ENCODE peak calls at places on chromosome 3, in ten cellular contexts. One of them, this sample, is unnamed.

GRCh38 chr3:45779746-45780735 is 16.3 kb downstream of the SLC6A20 start:
- DNase-seq in EL: no peak
- DNase-seq in ecto neural progenitor cell: peak; percentile 25
- DNase-seq in posterior cingulate gyrus: no peak
- DNase-seq in M059J: no peak
- DNase-seq in HTR-8/SVneo: no peak
- DNase-seq in activated T-helper 1 cell treated with Interleukin-2 at 50 U/mL for 16 hours: no peak
- DNase-seq in DMS79 treated with DMSO at 0.1 percent for 48 hours: peak; percentile 22
- DNase-seq in mucosa of gallbladder: no peak
- DNase-seq in ureter: no peak
- DNase-seq in this sample: no peak

GRCh38 chr3:40915346-40915865 is 283.9 kb upstream of the CTNNB1 start:
- DNase-seq in EL: no peak
- DNase-seq in ecto neural progenitor cell: no peak
- DNase-seq in posterior cingulate gyrus: no peak
- DNase-seq in M059J: no peak
- DNase-seq in HTR-8/SVneo: no peak
- DNase-seq in activated T-helper 1 cell treated with Interleukin-2 at 50 U/mL for 16 hours: no peak
- DNase-seq in DMS79 treated with DMSO at 0.1 percent for 48 hours: no peak
- DNase-seq in mucosa of gallbladder: no peak
- DNase-seq in ureter: no peak
- DNase-seq in this sample: no peak

GRCh38 chr3:128787256-128788253 is 61.6 kb downstream of the RAB7A start:
- DNase-seq in EL: peak; percentile 84
- DNase-seq in ecto neural progenitor cell: no peak
- DNase-seq in posterior cingulate gyrus: no peak
- DNase-seq in M059J: peak; percentile 67
- DNase-seq in HTR-8/SVneo: peak; percentile 48
- DNase-seq in activated T-helper 1 cell treated with Interleukin-2 at 50 U/mL for 16 hours: no peak
- DNase-seq in DMS79 treated with DMSO at 0.1 percent for 48 hours: no peak
- DNase-seq in mucosa of gallbladder: no peak
- DNase-seq in ureter: no peak
- DNase-seq in this sample: peak; percentile 51

GRCh38 chr3:31561891-31562290 is 29.2 kb downstream of the STT3B start:
- DNase-seq in EL: no peak
- DNase-seq in ecto neural progenitor cell: peak; percentile 41
- DNase-seq in posterior cingulate gyrus: no peak
- DNase-seq in M059J: no peak
- DNase-seq in HTR-8/SVneo: no peak
- DNase-seq in activated T-helper 1 cell treated with Interleukin-2 at 50 U/mL for 16 hours: no peak
- DNase-seq in DMS79 treated with DMSO at 0.1 percent for 48 hours: no peak
- DNase-seq in mucosa of gallbladder: no peak
- DNase-seq in ureter: no peak
- DNase-seq in this sample: peak; percentile 57

GRCh38 chr3:147348976-147349375 is 57.4 kb downstream of the ZIC4 start:
- DNase-seq in EL: no peak
- DNase-seq in ecto neural progenitor cell: no peak
- DNase-seq in posterior cingulate gyrus: no peak
- DNase-seq in M059J: no peak
- DNase-seq in HTR-8/SVneo: no peak
- DNase-seq in activated T-helper 1 cell treated with Interleukin-2 at 50 U/mL for 16 hours: no peak
- DNase-seq in DMS79 treated with DMSO at 0.1 percent for 48 hours: no peak
- DNase-seq in mucosa of gallbladder: no peak
- DNase-seq in ureter: no peak
- DNase-seq in this sample: no peak

GRCh38 chr3:102156426-102156825 is 278.4 kb upstream of the ZPLD1 start:
- DNase-seq in EL: peak; percentile 69
- DNase-seq in ecto neural progenitor cell: no peak
- DNase-seq in posterior cingulate gyrus: no peak
- DNase-seq in M059J: peak; percentile 99
- DNase-seq in HTR-8/SVneo: no peak
- DNase-seq in activated T-helper 1 cell treated with Interleukin-2 at 50 U/mL for 16 hours: no peak
- DNase-seq in DMS79 treated with DMSO at 0.1 percent for 48 hours: no peak
- DNase-seq in mucosa of gallbladder: no peak
- DNase-seq in ureter: no peak
- DNase-seq in this sample: no peak

GRCh38 chr3:68972358-68972979 is 40.1 kb upstream of the TAFA4 start:
- DNase-seq in EL: peak; percentile 59
- DNase-seq in ecto neural progenitor cell: peak; percentile 82
- DNase-seq in posterior cingulate gyrus: peak; percentile 90
- DNase-seq in M059J: peak; percentile 26
- DNase-seq in HTR-8/SVneo: peak; percentile 67
- DNase-seq in activated T-helper 1 cell treated with Interleukin-2 at 50 U/mL for 16 hours: no peak
- DNase-seq in DMS79 treated with DMSO at 0.1 percent for 48 hours: peak; percentile 0
- DNase-seq in mucosa of gallbladder: peak; percentile 35
- DNase-seq in ureter: peak; percentile 46
- DNase-seq in this sample: peak; percentile 83

GRCh38 chr3:188387921-188388320 is 234.0 kb downstream of the LPP start:
- DNase-seq in EL: no peak
- DNase-seq in ecto neural progenitor cell: no peak
- DNase-seq in posterior cingulate gyrus: no peak
- DNase-seq in M059J: no peak
- DNase-seq in HTR-8/SVneo: no peak
- DNase-seq in activated T-helper 1 cell treated with Interleukin-2 at 50 U/mL for 16 hours: no peak
- DNase-seq in DMS79 treated with DMSO at 0.1 percent for 48 hours: no peak
- DNase-seq in mucosa of gallbladder: no peak
- DNase-seq in ureter: no peak
- DNase-seq in this sample: no peak

GRCh38 chr3:45029216-45029615 is 3.1 kb downstream of the CLEC3B start:
- DNase-seq in EL: no peak
- DNase-seq in ecto neural progenitor cell: no peak
- DNase-seq in posterior cingulate gyrus: no peak
- DNase-seq in M059J: no peak
- DNase-seq in HTR-8/SVneo: no peak
- DNase-seq in activated T-helper 1 cell treated with Interleukin-2 at 50 U/mL for 16 hours: no peak
- DNase-seq in DMS79 treated with DMSO at 0.1 percent for 48 hours: no peak
- DNase-seq in mucosa of gallbladder: no peak
- DNase-seq in ureter: no peak
- DNase-seq in this sample: no peak

GRCh38 chr3:105844713-105845112 is 24.1 kb downstream of the CBLB start:
- DNase-seq in EL: no peak
- DNase-seq in ecto neural progenitor cell: no peak
- DNase-seq in posterior cingulate gyrus: no peak
- DNase-seq in M059J: peak; percentile 25
- DNase-seq in HTR-8/SVneo: no peak
- DNase-seq in activated T-helper 1 cell treated with Interleukin-2 at 50 U/mL for 16 hours: no peak
- DNase-seq in DMS79 treated with DMSO at 0.1 percent for 48 hours: no peak
- DNase-seq in mucosa of gallbladder: no peak
- DNase-seq in ureter: no peak
- DNase-seq in this sample: no peak

GRCh38 chr3:54427951-54428871 is 305.9 kb downstream of the CACNA2D3 start:
- DNase-seq in EL: peak; percentile 60
- DNase-seq in ecto neural progenitor cell: peak; percentile 61
- DNase-seq in posterior cingulate gyrus: peak; percentile 72
- DNase-seq in M059J: peak; percentile 88
- DNase-seq in HTR-8/SVneo: peak; percentile 32
- DNase-seq in activated T-helper 1 cell treated with Interleukin-2 at 50 U/mL for 16 hours: no peak
- DNase-seq in DMS79 treated with DMSO at 0.1 percent for 48 hours: peak; percentile 84
- DNase-seq in mucosa of gallbladder: peak; percentile 45
- DNase-seq in ureter: peak; percentile 67
- DNase-seq in this sample: peak; percentile 65

GRCh38 chr3:69665026-69665739 is 74.1 kb upstream of the MITF start:
- DNase-seq in EL: no peak
- DNase-seq in ecto neural progenitor cell: no peak
- DNase-seq in posterior cingulate gyrus: no peak
- DNase-seq in M059J: peak; percentile 43
- DNase-seq in HTR-8/SVneo: peak; percentile 6
- DNase-seq in activated T-helper 1 cell treated with Interleukin-2 at 50 U/mL for 16 hours: no peak
- DNase-seq in DMS79 treated with DMSO at 0.1 percent for 48 hours: no peak
- DNase-seq in mucosa of gallbladder: no peak
- DNase-seq in ureter: no peak
- DNase-seq in this sample: no peak

GRCh38 chr3:66047321-66048050 is 8.8 kb upstream of the MAGI1 start:
- DNase-seq in EL: peak; percentile 94
- DNase-seq in ecto neural progenitor cell: no peak
- DNase-seq in posterior cingulate gyrus: no peak
- DNase-seq in M059J: peak; percentile 71
- DNase-seq in HTR-8/SVneo: no peak
- DNase-seq in activated T-helper 1 cell treated with Interleukin-2 at 50 U/mL for 16 hours: no peak
- DNase-seq in DMS79 treated with DMSO at 0.1 percent for 48 hours: no peak
- DNase-seq in mucosa of gallbladder: peak; percentile 30
- DNase-seq in ureter: no peak
- DNase-seq in this sample: no peak

GRCh38 chr3:127544806-127545545 is 45.6 kb downstream of the TPRA1 start:
- DNase-seq in EL: no peak
- DNase-seq in ecto neural progenitor cell: no peak
- DNase-seq in posterior cingulate gyrus: no peak
- DNase-seq in M059J: no peak
- DNase-seq in HTR-8/SVneo: no peak
- DNase-seq in activated T-helper 1 cell treated with Interleukin-2 at 50 U/mL for 16 hours: no peak
- DNase-seq in DMS79 treated with DMSO at 0.1 percent for 48 hours: no peak
- DNase-seq in mucosa of gallbladder: peak; percentile 36
- DNase-seq in ureter: no peak
- DNase-seq in this sample: no peak

GRCh38 chr3:13833506-13834257 is 46.2 kb downstream of the WNT7A start:
- DNase-seq in EL: no peak
- DNase-seq in ecto neural progenitor cell: no peak
- DNase-seq in posterior cingulate gyrus: peak; percentile 47
- DNase-seq in M059J: no peak
- DNase-seq in HTR-8/SVneo: no peak
- DNase-seq in activated T-helper 1 cell treated with Interleukin-2 at 50 U/mL for 16 hours: no peak
- DNase-seq in DMS79 treated with DMSO at 0.1 percent for 48 hours: no peak
- DNase-seq in mucosa of gallbladder: no peak
- DNase-seq in ureter: no peak
- DNase-seq in this sample: no peak

GRCh38 chr3:184740509-184741258 is 28.8 kb upstream of the MAGEF1 start:
- DNase-seq in EL: peak; percentile 60
- DNase-seq in ecto neural progenitor cell: peak; percentile 36
- DNase-seq in posterior cingulate gyrus: peak; percentile 88
- DNase-seq in M059J: peak; percentile 79
- DNase-seq in HTR-8/SVneo: peak; percentile 62
- DNase-seq in activated T-helper 1 cell treated with Interleukin-2 at 50 U/mL for 16 hours: no peak
- DNase-seq in DMS79 treated with DMSO at 0.1 percent for 48 hours: no peak
- DNase-seq in mucosa of gallbladder: no peak
- DNase-seq in ureter: peak; percentile 53
- DNase-seq in this sample: peak; percentile 24

GRCh38 chr3:57787867-57788623 is 31.9 kb downstream of the SLMAP start:
- DNase-seq in EL: peak; percentile 18
- DNase-seq in ecto neural progenitor cell: no peak
- DNase-seq in posterior cingulate gyrus: no peak
- DNase-seq in M059J: peak; percentile 89
- DNase-seq in HTR-8/SVneo: no peak
- DNase-seq in activated T-helper 1 cell treated with Interleukin-2 at 50 U/mL for 16 hours: no peak
- DNase-seq in DMS79 treated with DMSO at 0.1 percent for 48 hours: no peak
- DNase-seq in mucosa of gallbladder: no peak
- DNase-seq in ureter: no peak
- DNase-seq in this sample: no peak

GRCh38 chr3:56124546-56124945 is 343.7 kb downstream of the ERC2 start:
- DNase-seq in EL: no peak
- DNase-seq in ecto neural progenitor cell: no peak
- DNase-seq in posterior cingulate gyrus: no peak
- DNase-seq in M059J: no peak
- DNase-seq in HTR-8/SVneo: no peak
- DNase-seq in activated T-helper 1 cell treated with Interleukin-2 at 50 U/mL for 16 hours: no peak
- DNase-seq in DMS79 treated with DMSO at 0.1 percent for 48 hours: no peak
- DNase-seq in mucosa of gallbladder: no peak
- DNase-seq in ureter: no peak
- DNase-seq in this sample: no peak

GRCh38 chr3:156389151-156389760 is 165.7 kb downstream of the SSR3 start:
- DNase-seq in EL: peak; percentile 7
- DNase-seq in ecto neural progenitor cell: no peak
- DNase-seq in posterior cingulate gyrus: no peak
- DNase-seq in M059J: no peak
- DNase-seq in HTR-8/SVneo: no peak
- DNase-seq in activated T-helper 1 cell treated with Interleukin-2 at 50 U/mL for 16 hours: no peak
- DNase-seq in DMS79 treated with DMSO at 0.1 percent for 48 hours: peak; percentile 70
- DNase-seq in mucosa of gallbladder: no peak
- DNase-seq in ureter: no peak
- DNase-seq in this sample: no peak

GRCh38 chr3:196659901-196660351 is 20.4 kb downstream of the NRROS start:
- DNase-seq in EL: no peak
- DNase-seq in ecto neural progenitor cell: no peak
- DNase-seq in posterior cingulate gyrus: peak; percentile 74
- DNase-seq in M059J: no peak
- DNase-seq in HTR-8/SVneo: no peak
- DNase-seq in activated T-helper 1 cell treated with Interleukin-2 at 50 U/mL for 16 hours: no peak
- DNase-seq in DMS79 treated with DMSO at 0.1 percent for 48 hours: no peak
- DNase-seq in mucosa of gallbladder: no peak
- DNase-seq in ureter: no peak
- DNase-seq in this sample: no peak

GRCh38 chr3:25547928-25548327 is 116.8 kb downstream of the TOP2B start:
- DNase-seq in EL: no peak
- DNase-seq in ecto neural progenitor cell: no peak
- DNase-seq in posterior cingulate gyrus: no peak
- DNase-seq in M059J: peak; percentile 58
- DNase-seq in HTR-8/SVneo: no peak
- DNase-seq in activated T-helper 1 cell treated with Interleukin-2 at 50 U/mL for 16 hours: no peak
- DNase-seq in DMS79 treated with DMSO at 0.1 percent for 48 hours: peak; percentile 3
- DNase-seq in mucosa of gallbladder: no peak
- DNase-seq in ureter: no peak
- DNase-seq in this sample: no peak

GRCh38 chr3:61765109-61765876 is 203.9 kb downstream of the PTPRG start:
- DNase-seq in EL: no peak
- DNase-seq in ecto neural progenitor cell: no peak
- DNase-seq in posterior cingulate gyrus: no peak
- DNase-seq in M059J: no peak
- DNase-seq in HTR-8/SVneo: no peak
- DNase-seq in activated T-helper 1 cell treated with Interleukin-2 at 50 U/mL for 16 hours: no peak
- DNase-seq in DMS79 treated with DMSO at 0.1 percent for 48 hours: no peak
- DNase-seq in mucosa of gallbladder: no peak
- DNase-seq in ureter: no peak
- DNase-seq in this sample: no peak

GRCh38 chr3:122101646-122102045 is 46.5 kb downstream of the CD86 start:
- DNase-seq in EL: peak; percentile 57
- DNase-seq in ecto neural progenitor cell: no peak
- DNase-seq in posterior cingulate gyrus: no peak
- DNase-seq in M059J: peak; percentile 65
- DNase-seq in HTR-8/SVneo: peak; percentile 15
- DNase-seq in activated T-helper 1 cell treated with Interleukin-2 at 50 U/mL for 16 hours: no peak
- DNase-seq in DMS79 treated with DMSO at 0.1 percent for 48 hours: peak; percentile 76
- DNase-seq in mucosa of gallbladder: no peak
- DNase-seq in ureter: no peak
- DNase-seq in this sample: no peak

GRCh38 chr3:13069495-13069894 is 3.7 kb downstream of the IQSEC1 start:
- DNase-seq in EL: no peak
- DNase-seq in ecto neural progenitor cell: no peak
- DNase-seq in posterior cingulate gyrus: no peak
- DNase-seq in M059J: no peak
- DNase-seq in HTR-8/SVneo: no peak
- DNase-seq in activated T-helper 1 cell treated with Interleukin-2 at 50 U/mL for 16 hours: peak; percentile 16
- DNase-seq in DMS79 treated with DMSO at 0.1 percent for 48 hours: no peak
- DNase-seq in mucosa of gallbladder: peak; percentile 22
- DNase-seq in ureter: no peak
- DNase-seq in this sample: no peak

GRCh38 chr3:18444597-18445420 is 19.7 kb upstream of the SATB1 start:
- DNase-seq in EL: peak; percentile 47
- DNase-seq in ecto neural progenitor cell: peak; percentile 85
- DNase-seq in posterior cingulate gyrus: peak; percentile 83
- DNase-seq in M059J: peak; percentile 45
- DNase-seq in HTR-8/SVneo: no peak
- DNase-seq in activated T-helper 1 cell treated with Interleukin-2 at 50 U/mL for 16 hours: peak; percentile 57
- DNase-seq in DMS79 treated with DMSO at 0.1 percent for 48 hours: no peak
- DNase-seq in mucosa of gallbladder: peak; percentile 52
- DNase-seq in ureter: peak; percentile 66
- DNase-seq in this sample: peak; percentile 59

GRCh38 chr3:129417354-129417753 is 11.1 kb downstream of the EFCAB12 start:
- DNase-seq in EL: no peak
- DNase-seq in ecto neural progenitor cell: no peak
- DNase-seq in posterior cingulate gyrus: no peak
- DNase-seq in M059J: peak; percentile 57
- DNase-seq in HTR-8/SVneo: no peak
- DNase-seq in activated T-helper 1 cell treated with Interleukin-2 at 50 U/mL for 16 hours: no peak
- DNase-seq in DMS79 treated with DMSO at 0.1 percent for 48 hours: no peak
- DNase-seq in mucosa of gallbladder: peak; percentile 41
- DNase-seq in ureter: no peak
- DNase-seq in this sample: no peak